ENCODE peak calls at places on chromosome 19, in nine cellular contexts. One of them, this sample, is unnamed.

GRCh38 chr19:489418-490196 is 6.7 kb upstream of the MADCAM1 start:
- DNase-seq in erythroblast: peak
- DNase-seq in HCT116: no peak
- DNase-seq in Peyer's patch: no peak
- DNase-seq in sigmoid colon: no peak
- DNase-seq in upper lobe of left lung: no peak
- DNase-seq in spleen: no peak
- DNase-seq in uterus: peak
- DNase-seq in IMR-90: peak
- DNase-seq in this sample: peak

GRCh38 chr19:9958451-9958850 is 22.1 kb upstream of the OLFM2 start:
- DNase-seq in erythroblast: no peak
- DNase-seq in HCT116: no peak
- DNase-seq in Peyer's patch: no peak
- DNase-seq in sigmoid colon: no peak
- DNase-seq in upper lobe of left lung: no peak
- DNase-seq in spleen: no peak
- DNase-seq in uterus: no peak
- DNase-seq in IMR-90: peak
- DNase-seq in this sample: no peak

GRCh38 chr19:5503598-5503997 is 48.4 kb downstream of the ZNRF4 start:
- DNase-seq in erythroblast: no peak
- DNase-seq in HCT116: peak
- DNase-seq in Peyer's patch: no peak
- DNase-seq in sigmoid colon: no peak
- DNase-seq in upper lobe of left lung: no peak
- DNase-seq in spleen: no peak
- DNase-seq in uterus: no peak
- DNase-seq in IMR-90: no peak
- DNase-seq in this sample: no peak

GRCh38 chr19:9913237-9914000 is 22.9 kb downstream of the OLFM2 start:
- DNase-seq in erythroblast: no peak
- DNase-seq in HCT116: no peak
- DNase-seq in Peyer's patch: no peak
- DNase-seq in sigmoid colon: no peak
- DNase-seq in upper lobe of left lung: peak
- DNase-seq in spleen: peak
- DNase-seq in uterus: peak
- DNase-seq in IMR-90: no peak
- DNase-seq in this sample: no peak

GRCh38 chr19:43667524-43668405 is 2.2 kb downstream of the PLAUR start:
- DNase-seq in erythroblast: peak
- DNase-seq in HCT116: no peak
- DNase-seq in Peyer's patch: no peak
- DNase-seq in sigmoid colon: peak
- DNase-seq in upper lobe of left lung: no peak
- DNase-seq in spleen: peak
- DNase-seq in uterus: peak
- DNase-seq in IMR-90: peak
- DNase-seq in this sample: peak

GRCh38 chr19:35294859-35295258 is 2.9 kb downstream of the MAG start:
- DNase-seq in erythroblast: no peak
- DNase-seq in HCT116: no peak
- DNase-seq in Peyer's patch: no peak
- DNase-seq in sigmoid colon: no peak
- DNase-seq in upper lobe of left lung: no peak
- DNase-seq in spleen: no peak
- DNase-seq in uterus: no peak
- DNase-seq in IMR-90: no peak
- DNase-seq in this sample: no peak

GRCh38 chr19:892243-892996 is 567 bp downstream of the MED16 start:
- DNase-seq in erythroblast: peak
- DNase-seq in HCT116: no peak
- DNase-seq in Peyer's patch: no peak
- DNase-seq in sigmoid colon: no peak
- DNase-seq in upper lobe of left lung: no peak
- DNase-seq in spleen: no peak
- DNase-seq in uterus: no peak
- DNase-seq in IMR-90: no peak
- DNase-seq in this sample: no peak

GRCh38 chr19:58218899-58219298 is 9.8 kb upstream of the ZNF544 start:
- DNase-seq in erythroblast: peak
- DNase-seq in HCT116: peak
- DNase-seq in Peyer's patch: no peak
- DNase-seq in sigmoid colon: no peak
- DNase-seq in upper lobe of left lung: no peak
- DNase-seq in spleen: no peak
- DNase-seq in uterus: no peak
- DNase-seq in IMR-90: no peak
- DNase-seq in this sample: no peak

GRCh38 chr19:3142938-3143337 is 7.1 kb downstream of the GNA15 start:
- DNase-seq in erythroblast: no peak
- DNase-seq in HCT116: no peak
- DNase-seq in Peyer's patch: no peak
- DNase-seq in sigmoid colon: no peak
- DNase-seq in upper lobe of left lung: no peak
- DNase-seq in spleen: peak
- DNase-seq in uterus: no peak
- DNase-seq in IMR-90: no peak
- DNase-seq in this sample: no peak

GRCh38 chr19:19860756-19861390 is 4.8 kb upstream of the ZNF253 start:
- DNase-seq in erythroblast: no peak
- DNase-seq in HCT116: no peak
- DNase-seq in Peyer's patch: peak
- DNase-seq in sigmoid colon: no peak
- DNase-seq in upper lobe of left lung: peak
- DNase-seq in spleen: peak
- DNase-seq in uterus: no peak
- DNase-seq in IMR-90: no peak
- DNase-seq in this sample: no peak

GRCh38 chr19:5561559-5561958 is 6.2 kb downstream of the TINCR start:
- DNase-seq in erythroblast: no peak
- DNase-seq in HCT116: no peak
- DNase-seq in Peyer's patch: no peak
- DNase-seq in sigmoid colon: no peak
- DNase-seq in upper lobe of left lung: no peak
- DNase-seq in spleen: no peak
- DNase-seq in uterus: no peak
- DNase-seq in IMR-90: no peak
- DNase-seq in this sample: no peak

GRCh38 chr19:45973564-45974338 is at the start of gene NOVA2:
- DNase-seq in erythroblast: peak
- DNase-seq in HCT116: peak
- DNase-seq in Peyer's patch: peak
- DNase-seq in sigmoid colon: peak
- DNase-seq in upper lobe of left lung: peak
- DNase-seq in spleen: peak
- DNase-seq in uterus: peak
- DNase-seq in IMR-90: peak
- DNase-seq in this sample: no peak

GRCh38 chr19:53424968-53425597 is 6.7 kb upstream of the ZNF761 start:
- DNase-seq in erythroblast: peak
- DNase-seq in HCT116: no peak
- DNase-seq in Peyer's patch: peak
- DNase-seq in sigmoid colon: peak
- DNase-seq in upper lobe of left lung: peak
- DNase-seq in spleen: peak
- DNase-seq in uterus: peak
- DNase-seq in IMR-90: peak
- DNase-seq in this sample: peak

GRCh38 chr19:4814625-4815425 is 16.7 kb downstream of the TICAM1 start:
- DNase-seq in erythroblast: no peak
- DNase-seq in HCT116: no peak
- DNase-seq in Peyer's patch: no peak
- DNase-seq in sigmoid colon: no peak
- DNase-seq in upper lobe of left lung: no peak
- DNase-seq in spleen: no peak
- DNase-seq in uterus: no peak
- DNase-seq in IMR-90: peak
- DNase-seq in this sample: no peak

GRCh38 chr19:2111425-2111824 is 14.7 kb downstream of the IZUMO4 start:
- DNase-seq in erythroblast: no peak
- DNase-seq in HCT116: no peak
- DNase-seq in Peyer's patch: no peak
- DNase-seq in sigmoid colon: no peak
- DNase-seq in upper lobe of left lung: no peak
- DNase-seq in spleen: no peak
- DNase-seq in uterus: no peak
- DNase-seq in IMR-90: no peak
- DNase-seq in this sample: no peak

GRCh38 chr19:11252665-11253355 is 9.5 kb downstream of the DOCK6 start:
- DNase-seq in erythroblast: no peak
- DNase-seq in HCT116: no peak
- DNase-seq in Peyer's patch: no peak
- DNase-seq in sigmoid colon: no peak
- DNase-seq in upper lobe of left lung: no peak
- DNase-seq in spleen: no peak
- DNase-seq in uterus: no peak
- DNase-seq in IMR-90: no peak
- DNase-seq in this sample: no peak

GRCh38 chr19:38004100-38004504 is 97.1 kb downstream of the SIPA1L3 start:
- DNase-seq in erythroblast: no peak
- DNase-seq in HCT116: no peak
- DNase-seq in Peyer's patch: no peak
- DNase-seq in sigmoid colon: no peak
- DNase-seq in upper lobe of left lung: no peak
- DNase-seq in spleen: no peak
- DNase-seq in uterus: no peak
- DNase-seq in IMR-90: no peak
- DNase-seq in this sample: no peak

GRCh38 chr19:10552596-10553053 is 8.9 kb downstream of the ATG4D start:
- DNase-seq in erythroblast: peak
- DNase-seq in HCT116: no peak
- DNase-seq in Peyer's patch: peak
- DNase-seq in sigmoid colon: no peak
- DNase-seq in upper lobe of left lung: no peak
- DNase-seq in spleen: no peak
- DNase-seq in uterus: no peak
- DNase-seq in IMR-90: no peak
- DNase-seq in this sample: no peak

GRCh38 chr19:38457690-38458405 is 24.4 kb downstream of the RYR1 start:
- DNase-seq in erythroblast: no peak
- DNase-seq in HCT116: no peak
- DNase-seq in Peyer's patch: no peak
- DNase-seq in sigmoid colon: no peak
- DNase-seq in upper lobe of left lung: no peak
- DNase-seq in spleen: no peak
- DNase-seq in uterus: no peak
- DNase-seq in IMR-90: no peak
- DNase-seq in this sample: no peak

GRCh38 chr19:49061000-49061399 is 3.5 kb upstream of the CGB7 start:
- DNase-seq in erythroblast: no peak
- DNase-seq in HCT116: no peak
- DNase-seq in Peyer's patch: no peak
- DNase-seq in sigmoid colon: no peak
- DNase-seq in upper lobe of left lung: no peak
- DNase-seq in spleen: no peak
- DNase-seq in uterus: no peak
- DNase-seq in IMR-90: no peak
- DNase-seq in this sample: no peak

GRCh38 chr19:14391156-14391821 is 10.0 kb downstream of the ADGRE5 start:
- DNase-seq in erythroblast: peak
- DNase-seq in HCT116: no peak
- DNase-seq in Peyer's patch: no peak
- DNase-seq in sigmoid colon: no peak
- DNase-seq in upper lobe of left lung: no peak
- DNase-seq in spleen: no peak
- DNase-seq in uterus: no peak
- DNase-seq in IMR-90: no peak
- DNase-seq in this sample: no peak

GRCh38 chr19:45391871-45392665 is 12.8 kb downstream of the PPP1R13L start:
- DNase-seq in erythroblast: no peak
- DNase-seq in HCT116: no peak
- DNase-seq in Peyer's patch: no peak
- DNase-seq in sigmoid colon: no peak
- DNase-seq in upper lobe of left lung: no peak
- DNase-seq in spleen: no peak
- DNase-seq in uterus: no peak
- DNase-seq in IMR-90: no peak
- DNase-seq in this sample: no peak

GRCh38 chr19:40612831-40613668 is 11.9 kb downstream of the LTBP4 start:
- DNase-seq in erythroblast: peak
- DNase-seq in HCT116: no peak
- DNase-seq in Peyer's patch: peak
- DNase-seq in sigmoid colon: no peak
- DNase-seq in upper lobe of left lung: peak
- DNase-seq in spleen: peak
- DNase-seq in uterus: no peak
- DNase-seq in IMR-90: no peak
- DNase-seq in this sample: no peak
- TF ChIP-seq POLR2A in erythroblast: no peak
- TF ChIP-seq POLR2A in HCT116: no peak
- TF ChIP-seq POLR2A in Peyer's patch: no peak
- TF ChIP-seq POLR2A in sigmoid colon: no peak
- TF ChIP-seq POLR2A in upper lobe of left lung: no peak
- TF ChIP-seq POLR2A in spleen: no peak
- TF ChIP-seq POLR2A in uterus: no peak
- TF ChIP-seq POLR2A in IMR-90: no peak
- TF ChIP-seq POLR2A in this sample: no peak

GRCh38 chr19:17075860-17076538 is 422 bp downstream of the MYO9B start:
- DNase-seq in erythroblast: peak
- DNase-seq in HCT116: no peak
- DNase-seq in Peyer's patch: peak
- DNase-seq in sigmoid colon: peak
- DNase-seq in upper lobe of left lung: peak
- DNase-seq in spleen: peak
- DNase-seq in uterus: peak
- DNase-seq in IMR-90: peak
- DNase-seq in this sample: peak
- TF ChIP-seq POLR2A in erythroblast: no peak
- TF ChIP-seq POLR2A in HCT116: no peak
- TF ChIP-seq POLR2A in Peyer's patch: no peak
- TF ChIP-seq POLR2A in sigmoid colon: no peak
- TF ChIP-seq POLR2A in upper lobe of left lung: no peak
- TF ChIP-seq POLR2A in spleen: no peak
- TF ChIP-seq POLR2A in uterus: no peak
- TF ChIP-seq POLR2A in IMR-90: peak
- TF ChIP-seq POLR2A in this sample: no peak

DNA sequence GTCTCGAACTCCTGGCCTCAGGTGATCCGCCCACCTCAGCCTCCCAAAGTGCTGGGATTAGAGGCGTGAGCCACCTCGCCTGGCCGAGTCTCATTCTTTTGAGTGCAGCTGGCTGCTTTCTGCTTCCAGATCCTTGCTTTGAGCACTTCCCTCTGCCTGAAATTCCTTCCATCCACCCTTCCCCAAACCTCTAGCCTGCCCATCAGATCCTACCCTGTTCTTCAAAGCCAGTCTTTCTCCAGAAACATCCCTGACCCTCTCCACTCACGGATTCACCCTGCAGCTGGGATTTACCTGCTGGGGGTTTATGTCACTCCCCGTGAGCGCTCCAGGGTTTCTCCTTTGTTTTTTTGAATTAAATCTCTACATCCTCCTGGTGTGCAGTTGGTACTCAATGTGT is 13.1 kb upstream of the NPAS1 start:
- DNase-seq in erythroblast: no peak
- DNase-seq in HCT116: no peak
- DNase-seq in Peyer's patch: no peak
- DNase-seq in sigmoid colon: no peak
- DNase-seq in upper lobe of left lung: no peak
- DNase-seq in spleen: no peak
- DNase-seq in uterus: no peak
- DNase-seq in IMR-90: no peak
- DNase-seq in this sample: no peak
- TF ChIP-seq POLR2A in erythroblast: no peak
- TF ChIP-seq POLR2A in HCT116: no peak
- TF ChIP-seq POLR2A in Peyer's patch: no peak
- TF ChIP-seq POLR2A in sigmoid colon: no peak
- TF ChIP-seq POLR2A in upper lobe of left lung: no peak
- TF ChIP-seq POLR2A in spleen: no peak
- TF ChIP-seq POLR2A in uterus: no peak
- TF ChIP-seq POLR2A in IMR-90: no peak
- TF ChIP-seq POLR2A in this sample: no peak

GRCh38 chr19:32691952-32692726 is 518 bp downstream of the NUDT19 start:
- DNase-seq in erythroblast: peak
- DNase-seq in HCT116: no peak
- DNase-seq in Peyer's patch: peak
- DNase-seq in sigmoid colon: peak
- DNase-seq in upper lobe of left lung: peak
- DNase-seq in spleen: peak
- DNase-seq in uterus: peak
- DNase-seq in IMR-90: peak
- DNase-seq in this sample: peak
- TF ChIP-seq POLR2A in erythroblast: peak
- TF ChIP-seq POLR2A in HCT116: no peak
- TF ChIP-seq POLR2A in Peyer's patch: no peak
- TF ChIP-seq POLR2A in sigmoid colon: no peak
- TF ChIP-seq POLR2A in upper lobe of left lung: peak
- TF ChIP-seq POLR2A in spleen: no peak
- TF ChIP-seq POLR2A in uterus: no peak
- TF ChIP-seq POLR2A in IMR-90: peak
- TF ChIP-seq POLR2A in this sample: no peak